ENCODE peak calls at places on chromosomes 13 and 19, in ten cellular contexts. C is lower leg skin; O is activated CD8-positive, alpha-beta T cell treated with anti-CD3 and anti-CD28 coated beads for 36 hours; U is fibroblast of villous mesenchyme; I is GM10248; G is fibroblast of the aortic adventitia; Z is upper lobe of right lung; T is uterus; S is activated B cell treated with CpG ODN at 0.5 μM for 24 hours; L is H9. N is an unnamed sample.

GRCh38 chr13:112781881-112782361 is 92.1 kb downstream of the ATP11A start:
- DNase-seq in C (peak; percentile 84), O (no peak), U (no peak), I (no peak), G (peak; percentile 39), Z (peak; percentile 79), T (peak; percentile 50), S (no peak), L (no peak), N (peak; percentile 64)

GRCh38 chr13:94656766-94657165 is 55.1 kb downstream of the GPR180 start:
- DNase-seq in C (no peak), O (peak; percentile 44), U (peak; percentile 97), I (peak; percentile 17), G (peak; percentile 88), Z (no peak), T (no peak), S (no peak), L (no peak), N (no peak)

GRCh38 chr19:6056801-6057650 is 53.3 kb downstream of the RFX2 start:
- DNase-seq in C (peak; percentile 96), O (no peak), U (peak; percentile 87), I (no peak), G (peak; percentile 97), Z (no peak), T (peak; percentile 91), S (no peak), L (peak; percentile 39), N (peak; percentile 84)

GRCh38 chr19:4069331-4069959 is 2.7 kb upstream of the ZBTB7A start:
- DNase-seq in C (no peak), O (peak; percentile 87), U (no peak), I (no peak), G (no peak), Z (peak; percentile 88), T (no peak), S (no peak), L (peak; percentile 46), N (no peak)

GRCh38 chr19:4657835-4658234 is 12.3 kb downstream of the MYDGF start:
- DNase-seq in C (no peak), O (no peak), U (no peak), I (no peak), G (no peak), Z (no peak), T (no peak), S (no peak), L (no peak), N (no peak)

GRCh38 chr19:7658219-7658686 is 10.6 kb upstream of the RETN start:
- DNase-seq in C (no peak), O (peak; percentile 78), U (no peak), I (peak; percentile 95), G (no peak), Z (no peak), T (no peak), S (no peak), L (no peak), N (no peak)

GRCh38 chr19:48553676-48554384 is 1.9 kb downstream of the SULT2B1 start:
- DNase-seq in C (no peak), O (no peak), U (peak; percentile 97), I (no peak), G (peak; percentile 69), Z (no peak), T (peak; percentile 50), S (no peak), L (peak; percentile 54), N (no peak)

GRCh38 chr13:113806526-113806925 is 47.5 kb downstream of the TMEM255B start:
- DNase-seq in C (no peak), O (no peak), U (no peak), I (no peak), G (no peak), Z (no peak), T (no peak), S (no peak), L (no peak), N (no peak)

GRCh38 chr13:89897681-89898080 is 1449.8 kb upstream of the MIR17HG start:
- DNase-seq in C (no peak), O (no peak), U (no peak), I (peak; percentile 14), G (no peak), Z (no peak), T (no peak), S (no peak), L (no peak), N (no peak)

GRCh38 chr19:1882089-1882785 is 3.1 kb downstream of the ABHD17A start:
- DNase-seq in C (no peak), O (peak; percentile 92), U (no peak), I (no peak), G (no peak), Z (no peak), T (no peak), S (no peak), L (peak; percentile 25), N (no peak)

GRCh38 chr13:43652751-43653150 is 134.0 kb downstream of the ENOX1 start:
- DNase-seq in C (no peak), O (no peak), U (no peak), I (no peak), G (no peak), Z (no peak), T (no peak), S (no peak), L (no peak), N (no peak)

GRCh38 chr19:41530761-41531301 is 45.1 kb upstream of the CEACAM21 start:
- DNase-seq in C (peak; percentile 87), O (no peak), U (no peak), I (no peak), G (no peak), Z (no peak), T (no peak), S (no peak), L (no peak), N (no peak)

GRCh38 chr19:48696353-48697010 is 711 bp downstream of the FUT2 start:
- DNase-seq in C (no peak), O (peak; percentile 12), U (no peak), I (no peak), G (no peak), Z (no peak), T (no peak), S (no peak), L (peak; percentile 68), N (no peak)

GRCh38 chr13:109778102-109778542 is 8.3 kb downstream of the IRS2 start:
- DNase-seq in C (no peak), O (peak; percentile 25), U (peak; percentile 47), I (no peak), G (no peak), Z (no peak), T (no peak), S (no peak), L (no peak), N (no peak)

GRCh38 chr19:56838930-56839664 is 1.4 kb downstream of the PEG3 start:
- DNase-seq in C (peak; percentile 97), O (peak; percentile 55), U (peak; percentile 87), I (no peak), G (no peak), Z (peak; percentile 92), T (peak; percentile 99), S (no peak), L (no peak), N (no peak)

GRCh38 chr19:15452111-15453047 is 2.6 kb upstream of the WIZ start:
- DNase-seq in C (peak; percentile 97), O (peak; percentile 37), U (peak; percentile 86), I (no peak), G (peak; percentile 71), Z (peak; percentile 91), T (peak; percentile 94), S (no peak), L (peak; percentile 99), N (peak; percentile 90)

GRCh38 chr13:103878891-103879605 is 812.8 kb upstream of the SLC10A2 start:
- DNase-seq in C (no peak), O (no peak), U (no peak), I (no peak), G (no peak), Z (no peak), T (no peak), S (no peak), L (no peak), N (no peak)

GRCh38 chr13:103883698-103884097 is 817.5 kb upstream of the SLC10A2 start:
- DNase-seq in C (no peak), O (no peak), U (peak; percentile 19), I (no peak), G (no peak), Z (no peak), T (no peak), S (no peak), L (no peak), N (no peak)

GRCh38 chr13:103884139-103884723 is 818.0 kb upstream of the SLC10A2 start:
- DNase-seq in C (no peak), O (no peak), U (no peak), I (no peak), G (no peak), Z (no peak), T (no peak), S (no peak), L (no peak), N (no peak)

GRCh38 chr13:103883152-103883551 is 816.9 kb upstream of the SLC10A2 start:
- DNase-seq in C (peak; percentile 97), O (no peak), U (peak; percentile 88), I (no peak), G (peak; percentile 64), Z (peak; percentile 84), T (peak; percentile 49), S (no peak), L (peak; percentile 81), N (peak; percentile 92)
- TF ChIP-seq CTCF in C (no peak), O (no peak), U (peak; percentile 46), I (no peak), G (peak; percentile 38), Z (peak; percentile 55), T (no peak), S (no peak), L (peak; percentile 73), N (peak; percentile 84)

GRCh38 chr13:99352351-99353271 is 45.4 kb upstream of the GPR183 start:
- DNase-seq in C (no peak), O (peak; percentile 57), U (no peak), I (no peak), G (no peak), Z (no peak), T (no peak), S (no peak), L (no peak), N (no peak)
- TF ChIP-seq CTCF in C (no peak), O (no peak), U (peak; percentile 14), I (no peak), G (no peak), Z (no peak), T (no peak), S (no peak), L (no peak), N (no peak)

DNA sequence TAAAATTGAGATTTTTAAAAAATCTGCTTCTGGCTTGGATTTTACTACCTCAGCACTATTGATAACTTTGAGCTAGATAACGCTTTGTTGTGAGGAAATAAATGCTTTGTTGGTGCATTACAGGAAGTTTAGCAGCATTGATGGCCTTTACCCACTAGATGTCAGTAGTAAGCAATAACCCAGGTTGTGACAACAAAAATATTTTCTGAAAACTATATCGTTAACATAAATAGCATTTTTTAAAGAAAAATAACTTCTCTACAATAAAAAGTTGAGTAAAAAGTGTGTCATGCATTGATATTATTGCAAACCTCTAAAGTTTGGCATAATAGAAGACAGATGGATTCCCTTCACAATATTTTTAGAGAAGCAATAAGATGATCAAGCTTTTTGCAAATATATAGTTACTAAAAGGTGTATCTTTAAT is 1246.5 kb downstream of the UQCRFS1 start:
- DNase-seq in C (no peak), O (no peak), U (peak; percentile 8), I (no peak), G (peak; percentile 37), Z (no peak), T (no peak), S (no peak), L (no peak), N (no peak)
- TF ChIP-seq CTCF in C (no peak), O (peak; percentile 65), U (peak; percentile 52), I (peak; percentile 74), G (peak; percentile 76), Z (peak; percentile 70), T (peak; percentile 37), S (peak; percentile 38), L (peak; percentile 76), N (peak; percentile 71)

GRCh38 chr13:27728271-27728670 is 64.0 kb upstream of the GSX1 start:
- DNase-seq in C (no peak), O (no peak), U (no peak), I (no peak), G (no peak), Z (no peak), T (no peak), S (no peak), L (peak; percentile 42), N (no peak)
- TF ChIP-seq CTCF in C (no peak), O (no peak), U (no peak), I (no peak), G (no peak), Z (no peak), T (no peak), S (no peak), L (peak; percentile 25), N (no peak)

N was measured in osteocyte.